ENCODE peak calls at places on chromosomes 12 and 14, in six cellular contexts. Z is tibial nerve, A is stomach, Q is left ventricle myocardium inferior, M is lower lobe of right lung, I is SK-N-SH. F is an unnamed sample.

GRCh38 chr12:99069371-99069770 is 424.3 kb downstream of the APAF1 start:
- DNase-seq in Q (no peak), I (no peak), A (no peak), Z (no peak), M (no peak), F (no peak)

GRCh38 chr14:50599700-50600444 is 39.9 kb downstream of the ATL1 start:
- DNase-seq in Z (no peak), A (no peak), Q (no peak), M (no peak), I (peak), F (no peak)

GRCh38 chr14:102352213-102352612 is 10.5 kb downstream of the CINP start:
- DNase-seq in A (no peak), I (no peak), M (no peak), Q (no peak), Z (no peak), F (no peak)

GRCh38 chr14:91311284-91311662 is 66.8 kb upstream of the GPR68 start:
- DNase-seq in M (no peak), Z (no peak), A (no peak), Q (no peak), I (no peak), F (no peak)

GRCh38 chr12:59005195-59005961 is 85.1 kb upstream of the LRIG3 start:
- DNase-seq in A (no peak), Q (no peak), Z (no peak), M (no peak), I (no peak), F (no peak)

GRCh38 chr12:30764251-30764650 is 9.5 kb upstream of the CAPRIN2 start:
- DNase-seq in A (no peak), Q (no peak), I (no peak), M (no peak), Z (no peak), F (no peak)

GRCh38 chr12:52186135-52186840 is 5.5 kb downstream of the KRT80 start:
- DNase-seq in M (no peak), A (no peak), I (no peak), Q (no peak), Z (no peak), F (no peak)

GRCh38 chr12:26471560-26471959 is 276.2 kb downstream of the SSPN start:
- DNase-seq in M (no peak), Q (no peak), I (no peak), A (no peak), Z (no peak), F (peak)

GRCh38 chr12:53870122-53870521 is 68.5 kb upstream of the HOXC13 start:
- DNase-seq in I (no peak), Z (no peak), A (no peak), M (no peak), Q (no peak), F (no peak)
- TF ChIP-seq CTCF in I (no peak), Z (no peak), A (no peak), M (no peak), Q (no peak), F (no peak)

DNA sequence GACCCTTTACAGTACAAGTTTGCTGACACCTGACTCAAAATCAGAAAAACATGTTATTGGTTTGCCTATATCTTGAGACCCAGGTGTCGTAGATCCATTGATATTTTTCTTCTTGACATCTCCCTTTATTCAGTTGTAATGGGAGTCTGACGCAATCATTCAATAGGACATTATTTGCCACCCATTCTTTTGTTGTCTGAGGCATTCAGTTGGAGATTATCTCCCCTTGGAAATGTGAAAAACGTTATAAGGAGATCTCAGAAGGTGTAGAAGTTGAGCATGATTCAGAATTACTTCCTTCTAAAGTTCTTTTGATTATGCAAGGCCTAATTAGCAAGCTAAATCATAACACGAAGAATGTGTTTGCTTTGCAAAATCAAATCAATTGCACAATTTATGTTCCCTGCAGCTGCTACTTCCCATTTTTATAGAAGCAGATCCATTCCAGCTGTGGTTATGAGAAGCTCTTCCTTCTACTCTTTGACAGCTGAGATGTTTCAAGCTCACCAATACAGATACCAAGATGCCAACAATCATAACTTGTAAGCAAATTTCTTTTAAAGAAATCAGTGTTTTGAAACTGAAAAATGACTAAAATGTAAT is 228.2 kb upstream of the SYT1 start:
- DNase-seq in I (no peak), A (no peak), M (no peak), Q (no peak), Z (no peak), F (no peak)
- H3K27ac ChIP-seq in I (no peak), A (no peak), M (no peak), Q (no peak), Z (no peak), F (no peak)

GRCh38 chr12:45121224-45121623 is 70.3 kb upstream of the DBX2 start:
- DNase-seq in Z (no peak), Q (no peak), I (no peak), M (no peak), A (no peak), F (no peak)

GRCh38 chr12:45128637-45129036 is 77.7 kb upstream of the DBX2 start:
- DNase-seq in I (no peak), Z (no peak), A (no peak), Q (no peak), M (no peak), F (no peak)

GRCh38 chr12:45125997-45126396 is 75.1 kb upstream of the DBX2 start:
- DNase-seq in Z (no peak), M (no peak), A (no peak), I (no peak), Q (no peak), F (no peak)

GRCh38 chr12:45124485-45125155 is 73.7 kb upstream of the DBX2 start:
- DNase-seq in M (no peak), Q (no peak), A (no peak), I (no peak), Z (no peak), F (no peak)

GRCh38 chr12:45122776-45123380 is 72.0 kb upstream of the DBX2 start:
- DNase-seq in M (no peak), Q (no peak), Z (no peak), I (peak), A (no peak), F (no peak)
- TF ChIP-seq CTCF in M (no peak), Q (peak), Z (no peak), I (peak), A (no peak), F (no peak)

GRCh38 chr14:69105326-69105725 is 47.6 kb downstream of the DCAF5 start:
- DNase-seq in Q (no peak), M (no peak), A (no peak), I (no peak), Z (no peak), F (no peak)

GRCh38 chr14:69097974-69098373 is 54.9 kb downstream of the DCAF5 start:
- DNase-seq in I (no peak), M (no peak), Q (no peak), Z (no peak), A (no peak), F (no peak)

GRCh38 chr14:69096766-69097475 is 56.0 kb downstream of the DCAF5 start:
- DNase-seq in M (no peak), Q (no peak), A (no peak), Z (no peak), I (no peak), F (no peak)

GRCh38 chr14:69106451-69106850 is 46.5 kb downstream of the DCAF5 start:
- DNase-seq in I (no peak), Z (no peak), A (no peak), M (no peak), Q (no peak), F (no peak)

GRCh38 chr14:69101331-69101826 is 51.5 kb downstream of the DCAF5 start:
- DNase-seq in I (peak), A (no peak), Q (no peak), M (no peak), Z (no peak), F (no peak)
- H3K27ac ChIP-seq in I (no peak), A (peak), Q (no peak), M (no peak), Z (peak), F (no peak)

DNA sequence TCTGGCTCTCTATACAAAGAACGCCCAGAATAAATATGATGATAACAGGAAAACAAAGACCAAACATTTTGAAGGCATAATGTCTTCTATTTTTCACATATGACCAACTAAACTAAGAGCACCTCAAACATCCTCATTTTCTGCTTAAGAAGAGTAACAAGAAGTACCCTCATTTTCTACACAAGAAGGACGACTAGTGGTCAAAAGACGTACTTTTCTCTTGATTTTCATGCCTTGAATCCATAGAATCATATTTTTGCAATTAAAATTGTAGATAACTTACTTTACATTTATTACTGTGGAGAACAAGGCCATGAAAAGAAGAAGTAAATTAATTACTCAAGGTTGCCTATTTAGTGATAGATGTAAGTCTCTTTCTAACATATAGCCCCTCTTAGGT is 358.6 kb downstream of the DUSP6 start:
- DNase-seq in I (peak), Q (no peak), A (no peak), M (no peak), Z (no peak), F (no peak)
- TF ChIP-seq CTCF in I (peak), Q (peak), A (peak), M (peak), Z (peak), F (peak)

GRCh38 chr12:118055144-118055557 is 5.8 kb downstream of the WSB2 start:
- DNase-seq in Z (no peak), A (peak), Q (no peak), M (peak), I (peak), F (no peak)

GRCh38 chr12:118055865-118056773 is 4.9 kb downstream of the WSB2 start:
- DNase-seq in I (no peak), Z (no peak), M (no peak), A (peak), Q (no peak), F (no peak)

GRCh38 chr12:118052324-118053070 is 8.5 kb downstream of the WSB2 start:
- DNase-seq in M (peak), Z (peak), A (peak), I (no peak), Q (peak), F (peak)

GRCh38 chr12:118050972-118051910 is 9.7 kb downstream of the WSB2 start:
- DNase-seq in A (no peak), M (no peak), I (no peak), Z (no peak), Q (no peak), F (no peak)

GRCh38 chr12:118053071-118053985 is 7.7 kb downstream of the WSB2 start:
- DNase-seq in M (no peak), Q (no peak), Z (no peak), A (no peak), I (no peak), F (no peak)
- H3K27ac ChIP-seq in M (peak), Q (peak), Z (peak), A (peak), I (peak), F (peak)

DNA sequence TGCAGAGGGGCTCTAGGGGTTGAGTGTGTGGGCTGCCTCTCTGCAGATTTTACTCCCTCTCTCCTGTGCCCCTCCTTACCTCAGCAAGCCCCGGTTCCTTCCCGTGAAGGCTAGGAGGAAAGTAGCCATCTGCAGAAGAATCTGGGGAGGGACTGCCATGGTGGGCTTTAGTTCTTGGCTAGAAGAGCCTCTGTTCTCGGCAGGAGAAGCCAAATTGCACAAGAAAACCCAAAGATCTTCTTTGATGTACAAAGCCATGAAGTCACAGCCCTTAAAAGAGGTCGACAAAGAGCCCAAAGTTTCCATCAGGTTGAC is 23.5 kb downstream of the CKAP4 start:
- DNase-seq in Z (no peak), I (no peak), M (no peak), Q (no peak), A (no peak), F (no peak)
- TF ChIP-seq CTCF in Z (no peak), I (no peak), M (peak), Q (no peak), A (peak), F (peak)

DNA sequence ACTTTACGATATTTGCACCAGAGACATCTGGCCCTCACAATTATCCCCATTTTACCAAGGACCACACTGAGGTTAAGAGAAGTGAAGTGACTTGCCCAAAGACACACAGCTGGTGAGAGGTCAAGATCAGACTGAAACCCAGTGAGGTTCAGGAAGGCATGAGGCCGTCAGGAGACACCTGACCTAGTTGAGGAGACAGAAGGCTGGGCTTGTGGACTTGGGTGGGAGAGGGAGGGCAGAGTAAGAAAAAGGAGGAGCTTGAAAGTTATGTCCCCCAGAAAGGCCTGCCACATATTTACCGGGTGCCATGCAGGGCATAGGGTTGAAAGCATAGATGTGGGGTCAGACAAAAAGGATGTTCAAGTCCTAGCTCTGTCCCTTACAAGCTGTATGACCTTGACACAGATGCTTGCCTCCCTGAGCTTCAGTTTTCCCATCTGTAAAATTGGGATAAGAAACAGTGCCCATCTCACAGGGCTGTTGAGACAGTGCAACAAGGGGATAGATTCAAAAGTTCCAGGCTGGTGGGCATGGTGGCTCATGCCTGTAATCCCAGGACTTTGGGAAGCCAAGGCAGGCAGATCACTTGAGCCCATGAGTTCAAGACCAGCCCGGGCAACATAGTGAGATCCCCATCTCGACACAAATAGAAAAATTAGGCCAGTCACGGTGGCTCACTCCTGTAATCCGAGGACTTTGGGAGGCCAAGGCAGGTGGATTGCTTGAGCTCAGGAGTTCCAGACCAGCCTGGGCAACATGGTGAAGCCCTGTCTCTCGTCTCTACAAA is 6.4 kb downstream of the SELPLG start:
- DNase-seq in I (no peak), A (no peak), Z (no peak), Q (no peak), M (peak), F (no peak)
- H3K27ac ChIP-seq in I (no peak), A (no peak), Z (no peak), Q (no peak), M (peak), F (no peak)

F was measured in left lung.